ENCODE peak calls at places on chromosomes 11 and 22, in four cellular contexts. One of them, this sample, is unnamed.

GRCh38 chr11:113475160-113475761 is at the start of gene DRD2:
- DNase-seq in AG08396: peak; percentile 33
- DNase-seq in activated CD4-positive, alpha-beta memory T cell treated with anti-CD3 and anti-CD28 coated beads, Interleukin-2, amount 10 ng/mL, durations not matched to agents 7 days and 5 days: no peak
- DNase-seq in left cardiac atrium: peak; percentile 31
- DNase-seq in this sample: no peak

GRCh38 chr11:21711341-21711740 is 481.5 kb upstream of the ANO5 start:
- DNase-seq in AG08396: no peak
- DNase-seq in activated CD4-positive, alpha-beta memory T cell treated with anti-CD3 and anti-CD28 coated beads, Interleukin-2, amount 10 ng/mL, durations not matched to agents 7 days and 5 days: no peak
- DNase-seq in left cardiac atrium: no peak
- DNase-seq in this sample: no peak

GRCh38 chr22:31474743-31475142 is 14.9 kb downstream of the EIF4ENIF1 start:
- DNase-seq in AG08396: peak; percentile 70
- DNase-seq in activated CD4-positive, alpha-beta memory T cell treated with anti-CD3 and anti-CD28 coated beads, Interleukin-2, amount 10 ng/mL, durations not matched to agents 7 days and 5 days: no peak
- DNase-seq in left cardiac atrium: no peak
- DNase-seq in this sample: no peak

GRCh38 chr11:114746013-114746412 is 67.7 kb downstream of the NXPE2 start:
- DNase-seq in AG08396: no peak
- DNase-seq in activated CD4-positive, alpha-beta memory T cell treated with anti-CD3 and anti-CD28 coated beads, Interleukin-2, amount 10 ng/mL, durations not matched to agents 7 days and 5 days: no peak
- DNase-seq in left cardiac atrium: no peak
- DNase-seq in this sample: no peak

GRCh38 chr11:119589011-119589410 is 140.0 kb downstream of the NECTIN1 start:
- DNase-seq in AG08396: no peak
- DNase-seq in activated CD4-positive, alpha-beta memory T cell treated with anti-CD3 and anti-CD28 coated beads, Interleukin-2, amount 10 ng/mL, durations not matched to agents 7 days and 5 days: no peak
- DNase-seq in left cardiac atrium: no peak
- DNase-seq in this sample: no peak

GRCh38 chr11:76512851-76513653 is 68.2 kb downstream of the EMSY start:
- DNase-seq in AG08396: no peak
- DNase-seq in activated CD4-positive, alpha-beta memory T cell treated with anti-CD3 and anti-CD28 coated beads, Interleukin-2, amount 10 ng/mL, durations not matched to agents 7 days and 5 days: no peak
- DNase-seq in left cardiac atrium: no peak
- DNase-seq in this sample: no peak

GRCh38 chr22:47367993-47368945 is 605.8 kb downstream of the TBC1D22A start:
- DNase-seq in AG08396: no peak
- DNase-seq in activated CD4-positive, alpha-beta memory T cell treated with anti-CD3 and anti-CD28 coated beads, Interleukin-2, amount 10 ng/mL, durations not matched to agents 7 days and 5 days: no peak
- DNase-seq in left cardiac atrium: no peak
- DNase-seq in this sample: no peak

GRCh38 chr11:44049832-44050231 is 2.1 kb downstream of the ACCSL start:
- DNase-seq in AG08396: no peak
- DNase-seq in activated CD4-positive, alpha-beta memory T cell treated with anti-CD3 and anti-CD28 coated beads, Interleukin-2, amount 10 ng/mL, durations not matched to agents 7 days and 5 days: no peak
- DNase-seq in left cardiac atrium: no peak
- DNase-seq in this sample: no peak

GRCh38 chr11:36231300-36231699 is 57.9 kb downstream of the COMMD9 start:
- DNase-seq in AG08396: peak; percentile 67
- DNase-seq in activated CD4-positive, alpha-beta memory T cell treated with anti-CD3 and anti-CD28 coated beads, Interleukin-2, amount 10 ng/mL, durations not matched to agents 7 days and 5 days: no peak
- DNase-seq in left cardiac atrium: no peak
- DNase-seq in this sample: no peak

GRCh38 chr11:64580387-64580786 is 10.6 kb upstream of the SLC22A12 start:
- DNase-seq in AG08396: no peak
- DNase-seq in activated CD4-positive, alpha-beta memory T cell treated with anti-CD3 and anti-CD28 coated beads, Interleukin-2, amount 10 ng/mL, durations not matched to agents 7 days and 5 days: no peak
- DNase-seq in left cardiac atrium: peak; percentile 54
- DNase-seq in this sample: no peak

GRCh38 chr22:39362271-39362670 is 12.5 kb downstream of the SYNGR1 start:
- DNase-seq in AG08396: no peak
- DNase-seq in activated CD4-positive, alpha-beta memory T cell treated with anti-CD3 and anti-CD28 coated beads, Interleukin-2, amount 10 ng/mL, durations not matched to agents 7 days and 5 days: no peak
- DNase-seq in left cardiac atrium: no peak
- DNase-seq in this sample: no peak

GRCh38 chr11:6654281-6655019 is 1.2 kb downstream of the DCHS1 start:
- DNase-seq in AG08396: no peak
- DNase-seq in activated CD4-positive, alpha-beta memory T cell treated with anti-CD3 and anti-CD28 coated beads, Interleukin-2, amount 10 ng/mL, durations not matched to agents 7 days and 5 days: no peak
- DNase-seq in left cardiac atrium: peak; percentile 50
- DNase-seq in this sample: no peak

GRCh38 chr11:19913236-19913892 is 200.7 kb downstream of the NAV2 start:
- DNase-seq in AG08396: no peak
- DNase-seq in activated CD4-positive, alpha-beta memory T cell treated with anti-CD3 and anti-CD28 coated beads, Interleukin-2, amount 10 ng/mL, durations not matched to agents 7 days and 5 days: no peak
- DNase-seq in left cardiac atrium: no peak
- DNase-seq in this sample: no peak